ENCODE peak calls at places on chromosomes 11 and 22, in six cellular contexts. L, G, U, E, Z and H are unnamed samples.

GRCh38 chr11:72179804-72180396 is 12.0 kb upstream of the FOLR1 start:
- DNase-seq in U (peak; percentile 40), L (no peak), E (no peak), G (no peak), Z (no peak), H (no peak)

GRCh38 chr22:29194269-29194668 is 11.4 kb upstream of the EMID1 start:
- DNase-seq in U (no peak), E (no peak), G (no peak), Z (no peak), L (no peak), H (no peak)

GRCh38 chr11:46290598-46291309 is 13.3 kb downstream of the CREB3L1 start:
- DNase-seq in U (peak; percentile 99), E (peak; percentile 57), Z (peak; percentile 94), L (peak; percentile 76), G (peak; percentile 87), H (peak; percentile 97)

GRCh38 chr11:134951305-134951700 is 539.3 kb upstream of the B3GAT1 start:
- DNase-seq in L (no peak), E (no peak), Z (no peak), G (peak; percentile 42), U (peak; percentile 89), H (no peak)

GRCh38 chr11:130908770-130909625 is 7.3 kb downstream of the SNX19 start:
- DNase-seq in E (no peak), L (no peak), U (peak; percentile 83), G (no peak), Z (no peak), H (no peak)

GRCh38 chr22:49992921-49993648 is 19.5 kb downstream of the IL17REL start:
- DNase-seq in G (peak; percentile 63), Z (peak; percentile 87), U (peak; percentile 74), L (peak; percentile 83), E (peak; percentile 85), H (no peak)

GRCh38 chr11:18731949-18732821 is 6.2 kb upstream of the IGSF22 start:
- DNase-seq in G (peak; percentile 58), L (peak; percentile 59), Z (peak; percentile 93), U (peak; percentile 72), E (peak; percentile 86), H (no peak)

GRCh38 chr11:335779-336665 is 15.4 kb upstream of the IFITM3 start:
- DNase-seq in Z (no peak), E (no peak), G (no peak), U (peak; percentile 30), L (no peak), H (no peak)

GRCh38 chr11:15993360-15993759 is 363.0 kb downstream of the SOX6 start:
- DNase-seq in E (no peak), L (no peak), G (no peak), Z (no peak), U (no peak), H (no peak)

GRCh38 chr22:31829505-31829904 is 75.7 kb downstream of the DEPDC5 start:
- DNase-seq in Z (no peak), U (peak; percentile 95), L (no peak), E (peak; percentile 47), G (peak; percentile 21), H (peak; percentile 85)

GRCh38 chr11:36540998-36541397 is 26.8 kb upstream of the RAG1 start:
- DNase-seq in Z (peak; percentile 79), U (peak; percentile 65), E (peak; percentile 37), L (peak; percentile 51), G (peak; percentile 14), H (peak; percentile 37)

GRCh38 chr11:76266269-76266668 is 60.0 kb upstream of the WNT11 start:
- DNase-seq in L (no peak), E (no peak), Z (no peak), U (peak; percentile 66), G (no peak), H (peak; percentile 14)

GRCh38 chr11:2474059-2474901 is 29.5 kb downstream of the KCNQ1 start:
- DNase-seq in L (peak; percentile 75), Z (no peak), E (no peak), G (no peak), U (no peak), H (no peak)

GRCh38 chr11:133503776-133504175 is 28.5 kb downstream of the OPCML start:
- DNase-seq in U (no peak), G (no peak), Z (no peak), E (no peak), L (no peak), H (no peak)

GRCh38 chr11:86769219-86769618 is 31.1 kb upstream of the PRSS23 start:
- DNase-seq in E (no peak), L (no peak), G (no peak), U (peak; percentile 42), Z (no peak), H (no peak)

GRCh38 chr11:96338910-96339703 is 3.9 kb downstream of the MAML2 start:
- DNase-seq in Z (peak; percentile 61), U (peak; percentile 83), E (no peak), G (peak; percentile 18), L (peak; percentile 56), H (no peak)

GRCh38 chr11:13434247-13435205 is 28.5 kb downstream of the BTBD10 start:
- DNase-seq in U (no peak), L (no peak), Z (no peak), G (no peak), E (no peak), H (no peak)

DNA sequence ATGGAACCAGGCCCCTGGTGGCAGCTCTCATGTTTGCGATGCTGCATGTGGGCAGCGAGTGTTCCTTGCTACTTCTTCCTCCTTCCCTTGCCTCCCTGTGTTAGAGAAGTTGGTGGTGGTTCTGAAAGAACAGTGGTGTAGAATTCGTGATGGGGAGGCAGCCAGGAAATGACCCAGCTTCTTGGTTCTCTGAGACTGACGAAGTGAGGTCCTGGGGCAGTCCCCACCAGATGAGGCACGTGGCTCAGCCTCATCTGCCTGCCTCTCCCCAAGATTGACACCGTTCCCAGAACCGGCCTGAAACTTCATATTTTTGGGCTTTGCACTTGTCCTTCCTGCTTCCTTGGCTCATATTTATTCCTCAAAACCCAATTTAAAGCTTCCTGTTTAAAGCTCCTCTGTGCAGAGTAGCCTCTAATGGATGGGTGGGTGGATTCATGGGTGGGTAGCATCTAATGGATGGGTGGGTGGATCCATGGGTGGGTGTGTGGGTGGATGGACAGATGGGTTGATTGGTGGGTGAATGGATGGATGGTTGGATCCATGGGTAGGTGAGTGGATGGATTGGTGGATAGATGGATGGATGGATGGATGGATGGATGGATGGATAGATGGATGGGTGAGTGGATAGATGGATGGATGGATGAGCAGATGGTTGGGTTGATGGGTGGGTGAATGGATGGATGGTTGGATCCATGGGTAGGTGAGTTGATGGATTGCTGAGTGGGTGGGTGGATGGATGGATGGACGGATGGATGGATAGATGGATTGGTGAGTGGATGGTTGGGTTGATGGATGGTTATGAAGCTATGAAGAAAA is 77.3 kb upstream of the ATXN10 start:
- DNase-seq in E (no peak), G (no peak), Z (no peak), L (no peak), U (no peak), H (no peak)
- TF ChIP-seq CTCF in E (peak; percentile 10), G (no peak), Z (no peak), L (no peak), U (no peak), H (no peak)

GRCh38 chr22:38097058-38097457 is 13.1 kb upstream of the SLC16A8 start:
- DNase-seq in L (no peak), Z (peak; percentile 75), E (no peak), U (no peak), G (no peak), H (no peak)
- H3K4me3 ChIP-seq in L (no peak overlapping the region), Z (peak overlapping the region; percentile 67), E (no peak overlapping the region), U (no peak overlapping the region), G (no peak overlapping the region), H (no peak overlapping the region)

GRCh38 chr11:6588018-6588417 is 15.4 kb downstream of the RRP8 start:
- DNase-seq in G (no peak), E (no peak), L (no peak), U (no peak), Z (no peak), H (no peak)

GRCh38 chr11:6586434-6587359 is 16.7 kb downstream of the RRP8 start:
- DNase-seq in G (no peak), L (no peak), U (peak; percentile 39), E (peak; percentile 63), Z (peak; percentile 81), H (no peak)

GRCh38 chr11:6583584-6583983 is 19.8 kb downstream of the RRP8 start:
- DNase-seq in G (no peak), Z (no peak), L (no peak), U (no peak), E (no peak), H (no peak)

GRCh38 chr11:6587360-6587953 is 16.0 kb downstream of the RRP8 start:
- DNase-seq in U (no peak), E (no peak), L (no peak), Z (no peak), G (no peak), H (no peak)

DNA sequence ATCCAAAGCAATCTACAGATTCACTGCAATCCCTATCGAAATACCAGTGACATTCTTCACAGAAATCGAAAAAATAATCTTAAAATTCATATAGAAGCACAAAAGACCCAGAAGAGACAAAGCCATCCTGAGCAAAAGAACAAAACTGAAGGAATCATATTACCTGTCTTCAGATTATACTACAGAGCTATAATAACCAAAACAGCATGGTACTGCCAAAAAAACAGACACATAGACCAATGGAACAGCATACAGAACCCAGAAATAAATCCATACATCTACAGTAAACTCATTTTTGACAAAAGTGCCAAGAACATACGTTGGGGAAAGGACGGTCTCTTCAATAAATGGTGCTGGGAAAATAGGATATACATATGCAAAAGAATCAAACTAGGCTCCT is 18.9 kb downstream of the RRP8 start:
- DNase-seq in E (no peak), G (no peak), L (no peak), Z (no peak), U (no peak), H (no peak)
- TF ChIP-seq CTCF in E (no peak), G (no peak), L (no peak), Z (no peak), U (no peak), H (no peak)

GRCh38 chr11:44518968-44519550 is 46.4 kb upstream of the CD82 start:
- DNase-seq in U (no peak), E (no peak), G (no peak), L (no peak), Z (no peak), H (no peak)

GRCh38 chr11:44521148-44521547 is 44.3 kb upstream of the CD82 start:
- DNase-seq in L (no peak), G (no peak), E (no peak), Z (no peak), U (no peak), H (no peak)

GRCh38 chr11:44517541-44517940 is 47.9 kb upstream of the CD82 start:
- DNase-seq in U (no peak), Z (no peak), L (no peak), G (no peak), E (no peak), H (no peak)

GRCh38 chr11:44522294-44522693 is 43.2 kb upstream of the CD82 start:
- DNase-seq in E (no peak), U (no peak), G (no peak), L (no peak), Z (no peak), H (no peak)

DNA sequence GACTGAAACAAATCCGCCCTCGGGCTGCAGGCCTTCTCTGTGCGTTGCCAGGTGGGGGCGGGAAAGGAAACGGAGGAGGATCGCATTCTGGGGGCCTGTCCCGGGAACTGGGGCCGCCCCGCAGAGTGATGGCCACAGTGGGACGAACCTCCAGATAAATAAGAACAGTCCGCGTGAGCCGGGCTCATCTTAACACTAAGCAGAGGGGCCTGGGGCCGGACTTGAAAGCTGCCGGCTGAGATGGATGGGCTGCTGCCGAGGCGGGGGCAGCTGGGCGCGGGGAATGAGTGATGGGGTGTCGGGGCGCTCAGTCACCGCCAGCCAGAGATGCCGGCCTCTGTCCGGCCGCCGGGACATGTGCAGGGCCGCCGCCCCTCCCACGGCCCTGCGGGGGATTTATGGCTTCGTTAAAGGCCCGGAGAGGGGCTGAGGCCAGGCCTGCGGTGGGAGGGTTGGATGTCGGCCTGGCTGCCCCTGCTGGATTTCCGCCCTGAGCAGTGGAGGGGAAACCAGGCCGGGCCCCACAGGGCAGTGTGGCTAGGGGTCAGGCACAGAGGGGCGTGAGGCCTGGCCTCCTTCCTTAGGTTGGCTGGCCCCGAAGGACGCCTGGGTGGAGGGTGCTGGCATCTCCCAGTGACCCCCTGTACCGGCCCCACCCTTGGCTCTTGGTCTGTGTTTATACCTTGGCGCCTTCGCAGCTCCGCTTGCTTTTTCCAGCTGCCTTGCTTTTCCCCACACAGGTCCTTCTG is 45.3 kb upstream of the CD82 start:
- DNase-seq in G (peak; percentile 32), Z (no peak), U (no peak), L (no peak), E (no peak), H (no peak)
- H3K4me3 ChIP-seq in G (no peak overlapping the region), Z (no peak overlapping the region), U (no peak overlapping the region), L (no peak overlapping the region), E (no peak overlapping the region), H (no peak overlapping the region)